ENCODE peak calls at places on chromosome 2, in nine cellular contexts. X, O, L, E, A, S, V, J and C are unnamed samples.

GRCh38 chr2:237819231-237819630 is 20.7 kb downstream of the RBM44 start:
- DNase-seq in X (no peak), O (no peak), L (no peak), E (no peak), A (peak), S (no peak), V (no peak), J (no peak), C (peak)

GRCh38 chr2:214311931-214312749 is 98.7 kb upstream of the VWC2L start:
- DNase-seq in X (peak), O (no peak), L (no peak), E (no peak), A (no peak), S (no peak), V (no peak), J (no peak), C (peak)

GRCh38 chr2:30425326-30425725 is 21.7 kb upstream of the LCLAT1 start:
- DNase-seq in X (peak), O (no peak), L (no peak), E (peak), A (peak), S (peak), V (no peak), J (peak), C (no peak)

GRCh38 chr2:233912799-233913423 is 4.3 kb upstream of the TRPM8 start:
- DNase-seq in X (peak), O (no peak), L (no peak), E (peak), A (peak), S (no peak), V (no peak), J (no peak), C (peak)

GRCh38 chr2:171735991-171736710 is 48.9 kb downstream of the DYNC1I2 start:
- DNase-seq in X (no peak), O (no peak), L (no peak), E (no peak), A (peak), S (no peak), V (no peak), J (no peak), C (no peak)

GRCh38 chr2:122734756-122735155 is 979.3 kb downstream of the TSN start:
- DNase-seq in X (peak), O (no peak), L (no peak), E (peak), A (no peak), S (no peak), V (no peak), J (no peak), C (peak)

GRCh38 chr2:44295636-44296359 is 20.5 kb downstream of the SLC3A1 start:
- DNase-seq in X (no peak), O (no peak), L (no peak), E (no peak), A (no peak), S (no peak), V (no peak), J (no peak), C (no peak)

GRCh38 chr2:163556511-163556910 is 179.3 kb downstream of the FIGN start:
- DNase-seq in X (no peak), O (no peak), L (no peak), E (peak), A (no peak), S (no peak), V (no peak), J (no peak), C (peak)

GRCh38 chr2:199163901-199164300 is 293.8 kb downstream of the SATB2 start:
- DNase-seq in X (no peak), O (no peak), L (no peak), E (no peak), A (no peak), S (no peak), V (no peak), J (no peak), C (no peak)

GRCh38 chr2:1691366-1691765 is 52.9 kb downstream of the PXDN start:
- DNase-seq in X (no peak), O (no peak), L (no peak), E (no peak), A (no peak), S (no peak), V (no peak), J (no peak), C (no peak)

GRCh38 chr2:54771166-54771565 is 47.7 kb downstream of the EML6 start:
- DNase-seq in X (peak), O (no peak), L (no peak), E (peak), A (no peak), S (no peak), V (no peak), J (peak), C (peak)

GRCh38 chr2:43078301-43078700 is 148.1 kb downstream of the ZFP36L2 start:
- DNase-seq in X (no peak), O (no peak), L (no peak), E (no peak), A (no peak), S (no peak), V (no peak), J (no peak), C (no peak)

GRCh38 chr2:240136671-240137292 is 677 bp upstream of the COPS9 start:
- DNase-seq in X (no peak), O (no peak), L (no peak), E (no peak), A (no peak), S (no peak), V (no peak), J (no peak), C (no peak)

GRCh38 chr2:97658691-97659157 is 5.1 kb downstream of the ACTR1B start:
- DNase-seq in X (no peak), O (no peak), L (no peak), E (no peak), A (no peak), S (no peak), V (no peak), J (no peak), C (no peak)

GRCh38 chr2:25227576-25227975 is 59.2 kb upstream of the POMC start:
- DNase-seq in X (no peak), O (no peak), L (no peak), E (no peak), A (no peak), S (no peak), V (no peak), J (no peak), C (no peak)

GRCh38 chr2:108383146-108383830 is 5.5 kb downstream of the SULT1C4 start:
- DNase-seq in X (no peak), O (no peak), L (no peak), E (no peak), A (no peak), S (no peak), V (no peak), J (no peak), C (no peak)

GRCh38 chr2:238134393-238134785 is 4.1 kb upstream of the KLHL30 start:
- DNase-seq in X (no peak), O (no peak), L (peak), E (no peak), A (no peak), S (peak), V (no peak), J (no peak), C (no peak)

GRCh38 chr2:147888665-147889064 is 43.8 kb downstream of the ACVR2A start:
- DNase-seq in X (no peak), O (no peak), L (no peak), E (no peak), A (peak), S (no peak), V (no peak), J (no peak), C (no peak)

GRCh38 chr2:41863062-41863461 is 184.8 kb upstream of the PKDCC start:
- DNase-seq in X (no peak), O (no peak), L (no peak), E (no peak), A (no peak), S (no peak), V (no peak), J (no peak), C (no peak)

GRCh38 chr2:37652199-37652640 is 19.2 kb downstream of the CDC42EP3 start:
- DNase-seq in X (peak), O (peak), L (no peak), E (peak), A (peak), S (no peak), V (no peak), J (no peak), C (peak)

GRCh38 chr2:79370976-79371550 is 141.8 kb upstream of the CTNNA2 start:
- DNase-seq in X (no peak), O (no peak), L (no peak), E (no peak), A (no peak), S (no peak), V (no peak), J (no peak), C (no peak)

GRCh38 chr2:148982282-148982681 is 56.2 kb upstream of the LYPD6B start:
- DNase-seq in X (peak), O (no peak), L (no peak), E (no peak), A (no peak), S (no peak), V (no peak), J (no peak), C (no peak)

GRCh38 chr2:106839849-106840595 is 45.9 kb downstream of the ST6GAL2 start:
- DNase-seq in X (no peak), O (no peak), L (no peak), E (no peak), A (no peak), S (no peak), V (peak), J (peak), C (peak)

GRCh38 chr2:30583204-30583749 is 136.2 kb downstream of the LCLAT1 start:
- DNase-seq in X (no peak), O (no peak), L (no peak), E (no peak), A (no peak), S (no peak), V (no peak), J (no peak), C (no peak)

GRCh38 chr2:168119519-168120141 is 127.8 kb downstream of the STK39 start:
- DNase-seq in X (peak), O (peak), L (no peak), E (peak), A (peak), S (no peak), V (peak), J (no peak), C (peak)

GRCh38 chr2:31137211-31138036 is 816 bp downstream of the GALNT14 start:
- DNase-seq in X (no peak), O (no peak), L (no peak), E (peak), A (no peak), S (no peak), V (no peak), J (peak), C (peak)

GRCh38 chr2:239745790-239746308 is 279.3 kb downstream of the NDUFA10 start:
- DNase-seq in X (no peak), O (no peak), L (no peak), E (no peak), A (no peak), S (no peak), V (no peak), J (no peak), C (no peak)

GRCh38 chr2:46925444-46926351 is 10.1 kb upstream of the MCFD2 start:
- DNase-seq in X (no peak), O (no peak), L (no peak), E (no peak), A (no peak), S (no peak), V (no peak), J (no peak), C (no peak)

GRCh38 chr2:218605438-218605837 is 2.3 kb upstream of the PLCD4 start:
- DNase-seq in X (no peak), O (peak), L (no peak), E (peak), A (peak), S (peak), V (no peak), J (peak), C (peak)

GRCh38 chr2:184769038-184769437 is 170.7 kb downstream of the ZNF804A start:
- DNase-seq in X (peak), O (peak), L (no peak), E (peak), A (peak), S (no peak), V (no peak), J (no peak), C (peak)

GRCh38 chr2:168439536-168439935 is 16.5 kb upstream of the CERS6 start:
- DNase-seq in X (peak), O (no peak), L (no peak), E (peak), A (no peak), S (no peak), V (no peak), J (no peak), C (peak)

GRCh38 chr2:191618789-191619185 is 59.1 kb upstream of the NABP1 start:
- DNase-seq in X (no peak), O (no peak), L (no peak), E (peak), A (peak), S (no peak), V (no peak), J (no peak), C (peak)

GRCh38 chr2:60053791-60054190 is 499.7 kb downstream of the BCL11A start:
- DNase-seq in X (no peak), O (no peak), L (no peak), E (no peak), A (no peak), S (no peak), V (peak), J (no peak), C (no peak)

GRCh38 chr2:164917296-164917903 is 37.9 kb downstream of the SLC38A11 start:
- DNase-seq in X (peak), O (no peak), L (no peak), E (peak), A (peak), S (peak), V (peak), J (peak), C (peak)

GRCh38 chr2:65075605-65076344 is 19.6 kb downstream of the CEP68 start:
- DNase-seq in X (peak), O (no peak), L (peak), E (peak), A (peak), S (no peak), V (peak), J (no peak), C (peak)

GRCh38 chr2:58140508-58141072 is 94.0 kb downstream of the VRK2 start:
- DNase-seq in X (no peak), O (no peak), L (no peak), E (peak), A (peak), S (no peak), V (no peak), J (no peak), C (no peak)

GRCh38 chr2:28594029-28594368 is 98.1 kb downstream of the PLB1 start:
- DNase-seq in X (no peak), O (no peak), L (no peak), E (no peak), A (no peak), S (no peak), V (no peak), J (no peak), C (no peak)
- H3K4me3 ChIP-seq in X (no peak), O (no peak), L (no peak), E (no peak), A (no peak), S (peak), V (no peak), J (no peak), C (no peak)

DNA sequence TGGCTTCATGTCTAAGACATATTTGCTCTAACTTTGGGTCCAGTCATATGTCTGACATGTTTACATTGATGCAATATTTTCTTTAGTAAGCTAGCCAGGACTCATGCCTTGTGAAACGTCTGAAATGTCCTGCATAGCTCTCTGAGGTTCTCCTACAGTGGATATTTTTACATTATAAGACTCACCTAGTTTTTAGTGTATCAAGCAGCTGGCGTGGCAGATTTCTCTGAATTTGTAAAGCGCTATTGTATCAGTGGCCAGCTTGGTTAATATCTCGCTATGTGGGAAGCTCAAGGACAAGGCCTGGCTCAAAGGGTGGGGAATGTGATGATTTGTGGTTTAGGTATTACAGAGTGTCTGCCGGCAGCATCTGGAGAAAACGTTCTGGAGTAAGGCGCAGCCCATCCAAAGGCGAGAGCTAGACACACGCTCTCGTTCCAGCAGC is 164.3 kb downstream of the LTBP1 start:
- DNase-seq in X (peak), O (no peak), L (no peak), E (peak), A (no peak), S (no peak), V (no peak), J (no peak), C (peak)
- TF ChIP-seq CTCF in X (no peak), O (no peak), L (no peak), E (no peak), A (no peak), S (no peak), V (no peak), J (no peak), C (no peak)

DNA sequence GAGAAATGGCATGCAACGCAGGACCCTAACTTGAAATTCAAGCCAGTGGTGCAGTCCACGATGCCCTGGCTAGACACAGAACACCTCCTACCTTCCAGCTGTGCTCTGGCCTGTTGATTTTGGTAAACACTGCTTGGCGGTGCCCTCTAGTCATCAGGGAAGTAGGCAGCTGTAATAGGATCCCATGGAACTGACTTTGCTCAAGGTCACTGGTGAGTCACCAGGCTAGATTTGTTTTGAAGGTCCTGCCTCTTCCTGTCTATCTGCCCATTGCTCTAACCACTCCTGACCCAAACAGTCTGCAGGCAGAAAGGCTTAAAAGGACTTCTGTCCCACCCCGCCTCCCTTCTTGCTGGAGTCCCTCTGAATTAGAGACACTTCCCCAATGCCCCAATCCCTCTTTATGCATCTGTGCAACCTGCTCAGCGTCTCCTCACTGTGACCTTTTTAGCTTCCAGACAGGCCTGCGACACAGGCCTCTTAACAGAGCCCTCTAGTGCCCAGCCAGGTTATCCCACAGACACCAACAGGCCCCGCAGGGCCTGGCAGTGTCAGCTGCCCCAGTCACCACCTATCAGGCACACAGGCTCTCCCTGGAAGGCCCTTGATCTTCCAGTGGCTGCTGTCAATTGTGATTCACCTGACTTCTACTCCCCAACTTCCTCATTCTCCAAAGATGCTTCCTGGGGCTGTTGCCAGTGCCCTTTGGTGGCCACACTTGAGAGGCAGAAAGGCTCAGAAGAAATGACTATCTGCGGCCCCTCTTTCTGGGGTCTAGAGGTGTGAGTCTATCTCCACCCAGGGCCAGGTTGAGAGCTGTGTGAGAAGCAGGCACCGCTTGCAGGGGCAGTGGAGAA is 5.2 kb downstream of the TMEM127 start:
- DNase-seq in X (peak), O (peak), L (peak), E (peak), A (peak), S (peak), V (peak), J (peak), C (peak)
- H3K4me3 ChIP-seq in X (no peak), O (no peak), L (no peak), E (no peak), A (peak), S (peak), V (no peak), J (peak), C (peak)

DNA sequence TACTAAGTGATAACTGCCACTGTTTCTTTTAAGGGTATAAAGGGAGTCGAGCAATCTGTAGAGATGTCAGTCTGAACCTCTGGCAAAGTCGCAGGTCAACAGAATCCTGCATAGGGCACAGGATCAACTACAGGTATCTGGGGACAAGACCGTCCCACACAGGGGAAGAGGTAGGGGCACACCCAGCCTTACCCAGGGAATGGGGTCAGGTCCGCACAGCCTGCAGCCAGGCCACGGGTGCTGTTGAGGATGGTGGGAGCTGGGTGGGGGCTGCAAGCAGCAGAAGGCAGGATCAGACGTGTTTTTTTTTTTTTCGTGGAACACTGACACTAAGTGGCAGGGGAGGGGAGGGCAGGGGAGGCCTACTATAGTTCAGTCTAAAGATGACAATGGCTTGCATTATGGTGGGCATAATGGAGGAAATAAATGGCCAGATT is 41.9 kb downstream of the HDLBP start:
- DNase-seq in X (no peak), O (no peak), L (no peak), E (no peak), A (no peak), S (no peak), V (no peak), J (peak), C (no peak)
- TF ChIP-seq CTCF in X (no peak), O (no peak), L (no peak), E (no peak), A (no peak), S (no peak), V (no peak), J (no peak), C (no peak)

GRCh38 chr2:33136056-33136455 is 189.3 kb downstream of the LTBP1 start:
- DNase-seq in X (peak), O (no peak), L (no peak), E (peak), A (peak), S (no peak), V (no peak), J (no peak), C (peak)

GRCh38 chr2:33135645-33136044 is 188.9 kb downstream of the LTBP1 start:
- DNase-seq in X (peak), O (no peak), L (no peak), E (no peak), A (peak), S (no peak), V (no peak), J (no peak), C (no peak)

GRCh38 chr2:33134764-33135560 is 188.2 kb downstream of the LTBP1 start:
- DNase-seq in X (peak), O (no peak), L (no peak), E (no peak), A (peak), S (no peak), V (no peak), J (no peak), C (peak)

GRCh38 chr2:33137331-33137730 is 190.6 kb downstream of the LTBP1 start:
- DNase-seq in X (peak), O (no peak), L (no peak), E (no peak), A (peak), S (no peak), V (no peak), J (no peak), C (no peak)

GRCh38 chr2:33136570-33136969 is 189.8 kb downstream of the LTBP1 start:
- DNase-seq in X (peak), O (no peak), L (no peak), E (no peak), A (peak), S (no peak), V (no peak), J (no peak), C (peak)
- H3K4me3 ChIP-seq in X (peak), O (peak), L (no peak), E (peak), A (peak), S (peak), V (no peak), J (peak), C (peak)

DNA sequence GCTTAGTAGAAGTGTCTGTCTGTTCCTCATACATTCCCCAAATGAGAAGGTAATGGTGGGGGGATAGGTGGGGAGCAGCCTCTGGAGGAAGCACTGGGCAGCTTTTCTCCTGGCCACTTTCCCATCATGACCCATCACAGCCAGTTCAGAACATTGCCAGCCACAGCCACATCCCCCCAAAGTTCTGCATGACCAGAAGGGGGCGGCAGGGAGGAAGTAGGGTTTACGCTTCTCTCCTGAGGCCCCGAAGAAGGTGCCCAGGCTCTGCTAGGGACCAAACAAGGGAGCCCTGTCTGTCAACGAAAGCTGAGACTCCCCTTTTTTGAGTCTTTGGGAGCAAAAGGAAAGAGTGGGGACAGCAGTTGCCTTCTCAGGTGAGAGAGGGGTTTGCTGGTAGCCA is 7.7 kb downstream of the IGFBP5 start:
- DNase-seq in X (no peak), O (no peak), L (no peak), E (no peak), A (no peak), S (no peak), V (no peak), J (no peak), C (no peak)
- TF ChIP-seq CTCF in X (peak), O (peak), L (no peak), E (peak), A (peak), S (peak), V (peak), J (peak), C (peak)